ENCODE peak calls at places on chromosome 12, in four cellular contexts. One of them, this sample, is unnamed. For H3K9me3, the result is how much of the 10 kb centered on the place peaks cover.

GRCh38 chr12:13241833-13242232 is 45.3 kb downstream of the EMP1 start:
- DNase-seq in HCT116: peak
- DNase-seq in fibroblast of lung: no peak
- DNase-seq in H1: no peak
- DNase-seq in this sample: no peak

GRCh38 chr12:59698599-59698998 is 102.8 kb downstream of the SLC16A7 start:
- DNase-seq in HCT116: no peak
- DNase-seq in fibroblast of lung: peak
- DNase-seq in H1: no peak
- DNase-seq in this sample: no peak

GRCh38 chr12:643478-644292 is 19.6 kb downstream of the NINJ2 start:
- DNase-seq in HCT116: no peak
- DNase-seq in fibroblast of lung: no peak
- DNase-seq in H1: no peak
- DNase-seq in this sample: no peak

GRCh38 chr12:28569698-28570411 is 379.6 kb downstream of the CCDC91 start:
- DNase-seq in HCT116: no peak
- DNase-seq in fibroblast of lung: peak
- DNase-seq in H1: no peak
- DNase-seq in this sample: no peak

GRCh38 chr12:11657511-11657910 is 8.0 kb downstream of the ETV6 start:
- DNase-seq in HCT116: no peak
- DNase-seq in fibroblast of lung: peak
- DNase-seq in H1: no peak
- DNase-seq in this sample: no peak

GRCh38 chr12:131789638-131790037 is 38.6 kb upstream of the MMP17 start:
- DNase-seq in HCT116: no peak
- DNase-seq in fibroblast of lung: no peak
- DNase-seq in H1: no peak
- DNase-seq in this sample: no peak

GRCh38 chr12:13252024-13252423 is 55.5 kb downstream of the EMP1 start:
- DNase-seq in HCT116: no peak
- DNase-seq in fibroblast of lung: no peak
- DNase-seq in H1: no peak
- DNase-seq in this sample: no peak

GRCh38 chr12:7210642-7211151 is 21.2 kb downstream of the PEX5 start:
- DNase-seq in HCT116: no peak
- DNase-seq in fibroblast of lung: no peak
- DNase-seq in H1: no peak
- DNase-seq in this sample: no peak

GRCh38 chr12:78236264-78236663 is 405.6 kb downstream of the NAV3 start:
- DNase-seq in HCT116: no peak
- DNase-seq in fibroblast of lung: peak
- DNase-seq in H1: no peak
- DNase-seq in this sample: no peak

GRCh38 chr12:25958254-25959068 is at the start of gene RASSF8:
- DNase-seq in HCT116: no peak
- DNase-seq in fibroblast of lung: peak
- DNase-seq in H1: no peak
- DNase-seq in this sample: no peak

GRCh38 chr12:127485528-127485927 is 781.4 kb upstream of the TMEM132C start:
- DNase-seq in HCT116: no peak
- DNase-seq in fibroblast of lung: peak
- DNase-seq in H1: peak
- DNase-seq in this sample: no peak

GRCh38 chr12:113519464-113520191 is 48.0 kb upstream of the LHX5 start:
- DNase-seq in HCT116: no peak
- DNase-seq in fibroblast of lung: no peak
- DNase-seq in H1: no peak
- DNase-seq in this sample: no peak

GRCh38 chr12:67333649-67334048 is 64.5 kb downstream of the CAND1 start:
- DNase-seq in HCT116: no peak
- DNase-seq in fibroblast of lung: peak
- DNase-seq in H1: no peak
- DNase-seq in this sample: no peak

GRCh38 chr12:65596514-65597010 is 227.7 kb upstream of the HMGA2 start:
- DNase-seq in HCT116: no peak
- DNase-seq in fibroblast of lung: no peak
- DNase-seq in H1: no peak
- DNase-seq in this sample: no peak

GRCh38 chr12:58547217-58547616 is 373.1 kb downstream of the LRIG3 start:
- DNase-seq in HCT116: no peak
- DNase-seq in fibroblast of lung: no peak
- DNase-seq in H1: no peak
- DNase-seq in this sample: no peak

GRCh38 chr12:10721654-10722501 is 1.2 kb downstream of the YBX3 start:
- DNase-seq in HCT116: peak
- DNase-seq in fibroblast of lung: peak
- DNase-seq in H1: no peak
- DNase-seq in this sample: peak

GRCh38 chr12:52181757-52182156 is 10.1 kb downstream of the KRT80 start:
- DNase-seq in HCT116: no peak
- DNase-seq in fibroblast of lung: peak
- DNase-seq in H1: no peak
- DNase-seq in this sample: no peak

GRCh38 chr12:103955811-103956514 is 9.7 kb upstream of the TDG start:
- DNase-seq in HCT116: no peak
- DNase-seq in fibroblast of lung: peak
- DNase-seq in H1: no peak
- DNase-seq in this sample: no peak

GRCh38 chr12:11652351-11653040 is 3.0 kb downstream of the ETV6 start:
- DNase-seq in HCT116: no peak
- DNase-seq in fibroblast of lung: peak
- DNase-seq in H1: no peak
- DNase-seq in this sample: peak

GRCh38 chr12:114399664-114400211 is 6.2 kb downstream of the TBX5 start:
- DNase-seq in HCT116: peak
- DNase-seq in fibroblast of lung: no peak
- DNase-seq in H1: peak
- DNase-seq in this sample: no peak

GRCh38 chr12:55845349-55845748 is 2.6 kb upstream of the MMP19 start:
- DNase-seq in HCT116: no peak
- DNase-seq in fibroblast of lung: no peak
- DNase-seq in H1: no peak
- DNase-seq in this sample: no peak

GRCh38 chr12:58887071-58887470 is 33.2 kb downstream of the LRIG3 start:
- DNase-seq in HCT116: no peak
- DNase-seq in fibroblast of lung: no peak
- DNase-seq in H1: no peak
- DNase-seq in this sample: no peak

GRCh38 chr12:92533280-92533890 is 169.4 kb upstream of the PLEKHG7 start:
- DNase-seq in HCT116: no peak
- DNase-seq in fibroblast of lung: peak
- DNase-seq in H1: no peak
- DNase-seq in this sample: no peak

GRCh38 chr12:104814944-104815343 is 143.1 kb downstream of the SLC41A2 start:
- DNase-seq in HCT116: no peak
- DNase-seq in fibroblast of lung: no peak
- DNase-seq in H1: no peak
- DNase-seq in this sample: no peak

GRCh38 chr12:126681676-126682075 is 1585.3 kb upstream of the TMEM132C start:
- DNase-seq in HCT116: no peak
- DNase-seq in fibroblast of lung: peak
- DNase-seq in H1: no peak
- DNase-seq in this sample: no peak

GRCh38 chr12:124771462-124772361 is 92.0 kb downstream of the SCARB1 start:
- DNase-seq in HCT116: peak
- DNase-seq in fibroblast of lung: peak
- DNase-seq in H1: no peak
- DNase-seq in this sample: peak

GRCh38 chr12:56829908-56830307 is 66.8 kb downstream of the HSD17B6 start:
- DNase-seq in HCT116: no peak
- DNase-seq in fibroblast of lung: no peak
- DNase-seq in H1: no peak
- DNase-seq in this sample: no peak

GRCh38 chr12:126362490-126362889 is 1297.3 kb downstream of the AACS start:
- DNase-seq in HCT116: no peak
- DNase-seq in fibroblast of lung: peak
- DNase-seq in H1: no peak
- DNase-seq in this sample: no peak

GRCh38 chr12:52763991-52764390 is 13.2 kb downstream of the KRT76 start:
- DNase-seq in HCT116: no peak
- DNase-seq in fibroblast of lung: no peak
- DNase-seq in H1: no peak
- DNase-seq in this sample: no peak

GRCh38 chr12:21416611-21417121 is 20.8 kb upstream of the PYROXD1 start:
- DNase-seq in HCT116: no peak
- DNase-seq in fibroblast of lung: peak
- DNase-seq in H1: no peak
- DNase-seq in this sample: no peak

GRCh38 chr12:51951199-51951842 is at the start of gene ACVR1B:
- DNase-seq in HCT116: peak
- DNase-seq in fibroblast of lung: peak
- DNase-seq in H1: no peak
- DNase-seq in this sample: peak

DNA sequence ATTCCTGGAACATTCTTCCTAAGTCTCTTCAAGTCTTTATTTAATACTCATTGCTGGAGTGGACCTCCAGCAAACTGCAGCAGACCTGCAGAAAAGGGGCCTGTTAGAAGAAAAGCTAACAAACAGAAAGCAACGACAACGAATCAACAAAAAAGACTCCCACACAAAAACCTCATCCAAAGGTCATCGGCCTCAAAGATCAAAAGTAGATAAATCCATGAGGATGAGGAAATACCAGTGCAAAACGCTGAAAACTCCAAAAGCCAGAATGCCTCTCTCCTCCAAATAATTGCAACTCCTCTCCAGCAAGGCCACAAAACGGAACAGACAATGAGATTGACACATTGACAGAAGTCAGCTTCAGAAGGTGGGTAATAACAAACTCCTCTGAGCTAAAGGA is 472.2 kb downstream of the C12orf50 start:
- DNase-seq in HCT116: no peak
- DNase-seq in fibroblast of lung: no peak
- DNase-seq in H1: no peak
- DNase-seq in this sample: no peak
- H3K9me3 ChIP-seq in HCT116: under half
- H3K9me3 ChIP-seq in fibroblast of lung: under half
- H3K9me3 ChIP-seq in H1: under half
- H3K9me3 ChIP-seq in this sample: under half

DNA sequence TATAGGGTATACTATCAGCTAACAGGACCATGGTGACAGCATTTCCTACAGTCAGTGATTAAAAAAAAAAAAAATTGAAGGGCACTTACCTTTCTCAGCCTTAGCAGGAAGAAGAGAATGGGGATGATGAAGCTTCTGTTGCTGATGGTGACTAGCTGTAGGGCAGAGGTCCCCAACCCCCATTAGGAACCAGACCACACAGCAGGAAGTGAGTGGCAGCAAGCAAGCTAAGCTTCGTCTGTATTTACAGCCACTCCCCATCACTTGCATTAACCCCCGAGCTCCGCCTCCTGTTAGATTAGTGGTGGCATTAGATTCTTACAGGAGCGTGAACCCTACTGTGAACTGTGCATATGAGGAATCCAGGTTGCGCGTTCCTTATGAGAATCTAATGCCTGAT is 91.3 kb upstream of the USP44 start:
- DNase-seq in HCT116: no peak
- DNase-seq in fibroblast of lung: no peak
- DNase-seq in H1: no peak
- DNase-seq in this sample: peak
- TF ChIP-seq EZH2 in HCT116: no peak
- TF ChIP-seq EZH2 in fibroblast of lung: no peak
- TF ChIP-seq EZH2 in H1: no peak
- TF ChIP-seq EZH2 in this sample: no peak

GRCh38 chr12:72273851-72274284 is 1.7 kb downstream of the TRHDE start:
- DNase-seq in HCT116: no peak
- DNase-seq in fibroblast of lung: no peak
- DNase-seq in H1: no peak
- DNase-seq in this sample: no peak
- H3K9ac ChIP-seq in HCT116: no peak
- H3K9ac ChIP-seq in fibroblast of lung: peak
- H3K9ac ChIP-seq in H1: no peak
- H3K9ac ChIP-seq in this sample: no peak

GRCh38 chr12:34299802-34300193 is 277.5 kb downstream of the ALG10 start:
- DNase-seq in HCT116: no peak
- DNase-seq in fibroblast of lung: no peak
- DNase-seq in H1: no peak
- DNase-seq in this sample: no peak
- H3K9me3 ChIP-seq in HCT116: under half
- H3K9me3 ChIP-seq in fibroblast of lung: under half
- H3K9me3 ChIP-seq in H1: half or more
- H3K9me3 ChIP-seq in this sample: half or more